ENCODE peak calls at places on chromosomes 16 and 17, in eight cellular contexts. One of them, this sample, is unnamed.

GRCh38 chr16:48386559-48387312 is 1.5 kb upstream of the SIAH1 start:
- DNase-seq in AG10803: no peak
- DNase-seq in AG04449: no peak
- DNase-seq in GM13977: no peak
- DNase-seq in fibroblast of lung: no peak
- DNase-seq in GM12878: no peak
- DNase-seq in neural crest cell: no peak
- DNase-seq in WTC11: no peak
- DNase-seq in this sample: no peak

GRCh38 chr17:74147436-74147835 is 56.0 kb upstream of the RPL38 start:
- DNase-seq in AG10803: no peak
- DNase-seq in AG04449: no peak
- DNase-seq in GM13977: no peak
- DNase-seq in fibroblast of lung: no peak
- DNase-seq in GM12878: no peak
- DNase-seq in neural crest cell: no peak
- DNase-seq in WTC11: no peak
- DNase-seq in this sample: no peak

GRCh38 chr17:49968380-49969133 is 433 bp upstream of the DLX4 start:
- DNase-seq in AG10803: peak
- DNase-seq in AG04449: no peak
- DNase-seq in GM13977: peak
- DNase-seq in fibroblast of lung: peak
- DNase-seq in GM12878: no peak
- DNase-seq in neural crest cell: peak
- DNase-seq in WTC11: peak
- DNase-seq in this sample: peak

GRCh38 chr17:40311575-40311974 is 2.6 kb downstream of the RARA start:
- DNase-seq in AG10803: peak
- DNase-seq in AG04449: no peak
- DNase-seq in GM13977: peak
- DNase-seq in fibroblast of lung: no peak
- DNase-seq in GM12878: no peak
- DNase-seq in neural crest cell: no peak
- DNase-seq in WTC11: peak
- DNase-seq in this sample: no peak

GRCh38 chr16:86371083-86371803 is 139.1 kb upstream of the FOXF1 start:
- DNase-seq in AG10803: no peak
- DNase-seq in AG04449: no peak
- DNase-seq in GM13977: no peak
- DNase-seq in fibroblast of lung: no peak
- DNase-seq in GM12878: no peak
- DNase-seq in neural crest cell: peak
- DNase-seq in WTC11: no peak
- DNase-seq in this sample: no peak

GRCh38 chr17:72587773-72588511 is 467.1 kb downstream of the SOX9 start:
- DNase-seq in AG10803: no peak
- DNase-seq in AG04449: no peak
- DNase-seq in GM13977: no peak
- DNase-seq in fibroblast of lung: peak
- DNase-seq in GM12878: no peak
- DNase-seq in neural crest cell: no peak
- DNase-seq in WTC11: no peak
- DNase-seq in this sample: no peak

GRCh38 chr17:65345261-65346060 is 208.3 kb downstream of the RGS9 start:
- DNase-seq in AG10803: no peak
- DNase-seq in AG04449: no peak
- DNase-seq in GM13977: no peak
- DNase-seq in fibroblast of lung: no peak
- DNase-seq in GM12878: no peak
- DNase-seq in neural crest cell: no peak
- DNase-seq in WTC11: no peak
- DNase-seq in this sample: no peak

GRCh38 chr16:14963281-14964173 is 11.3 kb upstream of the PDXDC1 start:
- DNase-seq in AG10803: no peak
- DNase-seq in AG04449: no peak
- DNase-seq in GM13977: no peak
- DNase-seq in fibroblast of lung: no peak
- DNase-seq in GM12878: no peak
- DNase-seq in neural crest cell: no peak
- DNase-seq in WTC11: no peak
- DNase-seq in this sample: no peak

GRCh38 chr17:79995691-79996090 is 40.0 kb downstream of the TBC1D16 start:
- DNase-seq in AG10803: no peak
- DNase-seq in AG04449: no peak
- DNase-seq in GM13977: no peak
- DNase-seq in fibroblast of lung: no peak
- DNase-seq in GM12878: no peak
- DNase-seq in neural crest cell: no peak
- DNase-seq in WTC11: no peak
- DNase-seq in this sample: no peak

GRCh38 chr17:75549246-75550138 is 24.0 kb downstream of the LLGL2 start:
- DNase-seq in AG10803: no peak
- DNase-seq in AG04449: no peak
- DNase-seq in GM13977: no peak
- DNase-seq in fibroblast of lung: no peak
- DNase-seq in GM12878: no peak
- DNase-seq in neural crest cell: no peak
- DNase-seq in WTC11: peak
- DNase-seq in this sample: no peak

GRCh38 chr17:82933911-82934310 is 94.1 kb upstream of the ZNF750 start:
- DNase-seq in AG10803: no peak
- DNase-seq in AG04449: no peak
- DNase-seq in GM13977: no peak
- DNase-seq in fibroblast of lung: no peak
- DNase-seq in GM12878: no peak
- DNase-seq in neural crest cell: no peak
- DNase-seq in WTC11: peak
- DNase-seq in this sample: no peak

GRCh38 chr17:13135496-13135895 is 117.7 kb upstream of the ELAC2 start:
- DNase-seq in AG10803: no peak
- DNase-seq in AG04449: no peak
- DNase-seq in GM13977: no peak
- DNase-seq in fibroblast of lung: no peak
- DNase-seq in GM12878: no peak
- DNase-seq in neural crest cell: peak
- DNase-seq in WTC11: no peak
- DNase-seq in this sample: no peak

GRCh38 chr17:3961564-3962047 is 2.6 kb downstream of the ATP2A3 start:
- DNase-seq in AG10803: no peak
- DNase-seq in AG04449: no peak
- DNase-seq in GM13977: no peak
- DNase-seq in fibroblast of lung: no peak
- DNase-seq in GM12878: peak
- DNase-seq in neural crest cell: no peak
- DNase-seq in WTC11: no peak
- DNase-seq in this sample: no peak

GRCh38 chr17:49197346-49197998 is 12.9 kb downstream of the GNGT2 start:
- DNase-seq in AG10803: no peak
- DNase-seq in AG04449: no peak
- DNase-seq in GM13977: no peak
- DNase-seq in fibroblast of lung: no peak
- DNase-seq in GM12878: no peak
- DNase-seq in neural crest cell: no peak
- DNase-seq in WTC11: no peak
- DNase-seq in this sample: no peak

GRCh38 chr16:56625140-56625942 is at the start of gene MT1E:
- DNase-seq in AG10803: peak
- DNase-seq in AG04449: no peak
- DNase-seq in GM13977: no peak
- DNase-seq in fibroblast of lung: peak
- DNase-seq in GM12878: no peak
- DNase-seq in neural crest cell: no peak
- DNase-seq in WTC11: peak
- DNase-seq in this sample: no peak

GRCh38 chr17:19244796-19245195 is 7.6 kb downstream of the EPN2 start:
- DNase-seq in AG10803: no peak
- DNase-seq in AG04449: no peak
- DNase-seq in GM13977: no peak
- DNase-seq in fibroblast of lung: no peak
- DNase-seq in GM12878: no peak
- DNase-seq in neural crest cell: no peak
- DNase-seq in WTC11: no peak
- DNase-seq in this sample: no peak

GRCh38 chr16:54584121-54584520 is 297.5 kb upstream of the IRX3 start:
- DNase-seq in AG10803: no peak
- DNase-seq in AG04449: no peak
- DNase-seq in GM13977: no peak
- DNase-seq in fibroblast of lung: no peak
- DNase-seq in GM12878: no peak
- DNase-seq in neural crest cell: no peak
- DNase-seq in WTC11: no peak
- DNase-seq in this sample: no peak

GRCh38 chr16:63981639-63982038 is 1140.2 kb downstream of the CDH11 start:
- DNase-seq in AG10803: no peak
- DNase-seq in AG04449: no peak
- DNase-seq in GM13977: no peak
- DNase-seq in fibroblast of lung: no peak
- DNase-seq in GM12878: no peak
- DNase-seq in neural crest cell: peak
- DNase-seq in WTC11: no peak
- DNase-seq in this sample: no peak

GRCh38 chr16:81843243-81843582 is 64.1 kb downstream of the PLCG2 start:
- DNase-seq in AG10803: peak
- DNase-seq in AG04449: no peak
- DNase-seq in GM13977: no peak
- DNase-seq in fibroblast of lung: peak
- DNase-seq in GM12878: no peak
- DNase-seq in neural crest cell: no peak
- DNase-seq in WTC11: no peak
- DNase-seq in this sample: no peak

GRCh38 chr17:35555695-35556094 is 4.9 kb downstream of the SLFN14 start:
- DNase-seq in AG10803: no peak
- DNase-seq in AG04449: no peak
- DNase-seq in GM13977: no peak
- DNase-seq in fibroblast of lung: no peak
- DNase-seq in GM12878: no peak
- DNase-seq in neural crest cell: no peak
- DNase-seq in WTC11: no peak
- DNase-seq in this sample: no peak
- TF ChIP-seq CTCF in AG10803: peak
- TF ChIP-seq CTCF in AG04449: no peak
- TF ChIP-seq CTCF in GM13977: peak
- TF ChIP-seq CTCF in fibroblast of lung: peak
- TF ChIP-seq CTCF in GM12878: peak
- TF ChIP-seq CTCF in neural crest cell: no peak
- TF ChIP-seq CTCF in WTC11: no peak
- TF ChIP-seq CTCF in this sample: peak

DNA sequence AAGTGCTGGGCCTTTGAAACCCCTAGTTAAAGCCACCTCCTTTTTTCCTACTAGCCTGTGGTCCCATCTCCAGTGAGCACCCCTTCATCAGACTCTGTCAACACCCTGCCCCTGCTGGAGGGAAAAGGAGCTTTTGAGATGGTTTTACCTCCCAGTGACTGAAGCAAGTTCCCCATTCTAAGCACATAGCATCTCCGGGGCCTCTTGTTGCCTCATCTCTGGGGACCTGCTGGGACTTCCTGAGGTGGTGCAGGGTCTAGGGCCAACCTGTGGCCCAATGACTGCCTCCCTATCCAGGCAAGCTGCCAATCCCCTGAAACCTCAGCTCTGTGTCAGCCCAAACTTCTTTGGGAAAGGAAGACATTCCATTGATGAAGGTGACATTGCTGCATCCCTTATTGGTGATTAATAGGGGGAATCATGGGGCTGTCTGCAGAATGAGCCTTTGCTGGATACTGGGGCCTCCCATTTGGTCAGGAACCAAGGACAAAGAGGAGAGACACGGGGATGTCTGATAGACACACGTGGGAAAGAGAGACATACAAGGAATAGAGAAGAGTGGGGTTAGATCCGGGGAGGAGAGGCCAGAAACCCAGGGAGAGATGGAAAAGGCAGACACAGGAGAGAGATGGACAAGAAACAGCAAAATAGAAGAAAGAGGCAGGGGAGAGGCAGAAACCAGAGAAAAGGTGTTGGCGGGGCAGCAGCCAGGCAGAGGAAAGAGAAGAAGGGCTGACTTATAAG is 2.4 kb downstream of the C1QL1 start:
- DNase-seq in AG10803: no peak
- DNase-seq in AG04449: no peak
- DNase-seq in GM13977: no peak
- DNase-seq in fibroblast of lung: no peak
- DNase-seq in GM12878: no peak
- DNase-seq in neural crest cell: no peak
- DNase-seq in WTC11: no peak
- DNase-seq in this sample: no peak
- TF ChIP-seq CTCF in AG10803: no peak
- TF ChIP-seq CTCF in AG04449: no peak
- TF ChIP-seq CTCF in GM13977: no peak
- TF ChIP-seq CTCF in fibroblast of lung: no peak
- TF ChIP-seq CTCF in GM12878: no peak
- TF ChIP-seq CTCF in neural crest cell: no peak
- TF ChIP-seq CTCF in WTC11: no peak
- TF ChIP-seq CTCF in this sample: no peak

GRCh38 chr16:25553711-25554436 is 137.9 kb upstream of the HS3ST4 start:
- DNase-seq in AG10803: peak
- DNase-seq in AG04449: no peak
- DNase-seq in GM13977: no peak
- DNase-seq in fibroblast of lung: peak
- DNase-seq in GM12878: no peak
- DNase-seq in neural crest cell: no peak
- DNase-seq in WTC11: no peak
- DNase-seq in this sample: peak
- TF ChIP-seq CTCF in AG10803: no peak
- TF ChIP-seq CTCF in AG04449: no peak
- TF ChIP-seq CTCF in GM13977: no peak
- TF ChIP-seq CTCF in fibroblast of lung: no peak
- TF ChIP-seq CTCF in GM12878: no peak
- TF ChIP-seq CTCF in neural crest cell: no peak
- TF ChIP-seq CTCF in WTC11: no peak
- TF ChIP-seq CTCF in this sample: no peak

GRCh38 chr16:13915033-13915635 is 4.8 kb upstream of the ERCC4 start:
- DNase-seq in AG10803: no peak
- DNase-seq in AG04449: no peak
- DNase-seq in GM13977: no peak
- DNase-seq in fibroblast of lung: no peak
- DNase-seq in GM12878: no peak
- DNase-seq in neural crest cell: no peak
- DNase-seq in WTC11: no peak
- DNase-seq in this sample: no peak

GRCh38 chr16:13921328-13921727 is 1.4 kb downstream of the ERCC4 start:
- DNase-seq in AG10803: no peak
- DNase-seq in AG04449: no peak
- DNase-seq in GM13977: no peak
- DNase-seq in fibroblast of lung: no peak
- DNase-seq in GM12878: no peak
- DNase-seq in neural crest cell: no peak
- DNase-seq in WTC11: no peak
- DNase-seq in this sample: no peak

GRCh38 chr16:13919683-13920509 is at the start of gene ERCC4:
- DNase-seq in AG10803: peak
- DNase-seq in AG04449: peak
- DNase-seq in GM13977: peak
- DNase-seq in fibroblast of lung: peak
- DNase-seq in GM12878: peak
- DNase-seq in neural crest cell: peak
- DNase-seq in WTC11: peak
- DNase-seq in this sample: peak

GRCh38 chr16:13920510-13920818 is 510 bp downstream of the ERCC4 start:
- DNase-seq in AG10803: no peak
- DNase-seq in AG04449: no peak
- DNase-seq in GM13977: no peak
- DNase-seq in fibroblast of lung: no peak
- DNase-seq in GM12878: no peak
- DNase-seq in neural crest cell: no peak
- DNase-seq in WTC11: no peak
- DNase-seq in this sample: no peak

GRCh38 chr16:13919330-13919682 is 648 bp upstream of the ERCC4 start:
- DNase-seq in AG10803: peak
- DNase-seq in AG04449: no peak
- DNase-seq in GM13977: peak
- DNase-seq in fibroblast of lung: peak
- DNase-seq in GM12878: no peak
- DNase-seq in neural crest cell: no peak
- DNase-seq in WTC11: no peak
- DNase-seq in this sample: peak
- TF ChIP-seq CTCF in AG10803: peak
- TF ChIP-seq CTCF in AG04449: peak
- TF ChIP-seq CTCF in GM13977: peak
- TF ChIP-seq CTCF in fibroblast of lung: peak
- TF ChIP-seq CTCF in GM12878: peak
- TF ChIP-seq CTCF in neural crest cell: no peak
- TF ChIP-seq CTCF in WTC11: no peak
- TF ChIP-seq CTCF in this sample: no peak